ENCODE peak calls at places on chromosomes 4 and X, in four cellular contexts. C is fibroblast of lung, M is AG04450, T is GM20000. F is an unnamed sample.

GRCh38 chrX:39592776-39593175 is 505.0 kb downstream of the BCOR start:
- DNase-seq in C (peak; percentile 6), M (no peak), T (no peak), F (no peak)

GRCh38 chrX:340121-340520 is 21.5 kb upstream of the GTPBP6 start:
- DNase-seq in C (no peak), M (no peak), T (no peak), F (no peak)

GRCh38 chr4:72975488-72975784 is 94.1 kb downstream of the COX18 start:
- DNase-seq in C (peak; percentile 41), M (no peak), T (no peak), F (no peak)

GRCh38 chrX:115190636-115191489 is 1.7 kb downstream of the RBMXL3 start:
- DNase-seq in C (no peak), M (no peak), T (no peak), F (no peak)

GRCh38 chr4:57131849-57132745 is 21.9 kb upstream of the IGFBP7 start:
- DNase-seq in C (no peak), M (no peak), T (no peak), F (no peak)

GRCh38 chr4:61572160-61572559 is 372.0 kb downstream of the ADGRL3 start:
- DNase-seq in C (peak; percentile 60), M (no peak), T (no peak), F (no peak)

GRCh38 chrX:118228041-118228440 is 111.4 kb upstream of the KLHL13 start:
- DNase-seq in C (no peak), M (no peak), T (no peak), F (no peak)

GRCh38 chr4:4981827-4982226 is 37.4 kb downstream of the CYTL1 start:
- DNase-seq in C (no peak), M (no peak), T (no peak), F (no peak)

GRCh38 chr4:133000012-133000411 is 149.1 kb upstream of the PCDH10 start:
- DNase-seq in C (peak; percentile 5), M (no peak), T (no peak), F (no peak)

GRCh38 chr4:122762520-122762919 is 30.0 kb downstream of the BBS12 start:
- DNase-seq in C (no peak), M (no peak), T (no peak), F (peak; percentile 35)

GRCh38 chr4:93870876-93871458 is 42.4 kb downstream of the ATOH1 start:
- DNase-seq in C (no peak), M (no peak), T (no peak), F (no peak)

GRCh38 chrX:150429577-150429976 is 66.5 kb downstream of the MAMLD1 start:
- DNase-seq in C (peak; percentile 88), M (peak; percentile 39), T (no peak), F (no peak)

GRCh38 chr4:926538-926937 is 5.6 kb downstream of the GAK start:
- DNase-seq in C (peak; percentile 12), M (no peak), T (no peak), F (no peak)

GRCh38 chr4:141432000-141432712 is 204.2 kb upstream of the IL15 start:
- DNase-seq in C (peak; percentile 22), M (no peak), T (no peak), F (no peak)

GRCh38 chrX:136588060-136588459 is 56.0 kb downstream of the VGLL1 start:
- DNase-seq in C (no peak), M (no peak), T (peak; percentile 32), F (no peak)

GRCh38 chr4:128477540-128477939 is 189.9 kb upstream of the PGRMC2 start:
- DNase-seq in C (no peak), M (no peak), T (no peak), F (no peak)

F was measured in midbrain.